ENCODE peak calls at places on chromosomes 4 and X, in eight cellular contexts. W, Y, M, E, T, D, H and X are unnamed samples.

GRCh38 chr4:15006416-15007024 is 4.2 kb downstream of the CPEB2 start:
- DNase-seq in W (no peak), Y (peak), M (no peak), E (no peak), T (no peak), D (no peak), H (no peak), X (no peak)

GRCh38 chr4:146330392-146330791 is 116.1 kb downstream of the REELD1 start:
- DNase-seq in W (no peak), Y (peak), M (no peak), E (no peak), T (no peak), D (no peak), H (no peak), X (no peak)

GRCh38 chr4:42653606-42654560 is 3.0 kb downstream of the ATP8A1 start:
- DNase-seq in W (no peak), Y (no peak), M (no peak), E (no peak), T (no peak), D (no peak), H (no peak), X (no peak)

GRCh38 chr4:57344296-57344695 is 234.1 kb upstream of the IGFBP7 start:
- DNase-seq in W (no peak), Y (peak), M (no peak), E (no peak), T (no peak), D (no peak), H (no peak), X (no peak)

GRCh38 chrX:124736553-124737240 is 390.3 kb downstream of the SH2D1A start:
- DNase-seq in W (no peak), Y (no peak), M (peak), E (peak), T (peak), D (no peak), H (no peak), X (no peak)

GRCh38 chr4:8917321-8917811 is 45.7 kb upstream of the HMX1 start:
- DNase-seq in W (no peak), Y (no peak), M (no peak), E (no peak), T (no peak), D (no peak), H (no peak), X (no peak)

GRCh38 chrX:38409289-38409688 is 56.9 kb downstream of the OTC start:
- DNase-seq in W (no peak), Y (peak), M (no peak), E (no peak), T (no peak), D (no peak), H (no peak), X (no peak)

GRCh38 chrX:24371391-24371972 is 11.0 kb downstream of the SUPT20HL1 start:
- DNase-seq in W (no peak), Y (peak), M (peak), E (peak), T (peak), D (peak), H (no peak), X (peak)

GRCh38 chrX:151396042-151396826 is 772 bp upstream of the VMA21 start:
- DNase-seq in W (peak), Y (peak), M (no peak), E (no peak), T (peak), D (peak), H (no peak), X (no peak)

GRCh38 chrX:40922307-40922706 is 162.9 kb upstream of the USP9X start:
- DNase-seq in W (no peak), Y (peak), M (peak), E (no peak), T (no peak), D (no peak), H (no peak), X (peak)

GRCh38 chr4:124684301-124684700 is 28.2 kb downstream of the ANKRD50 start:
- DNase-seq in W (no peak), Y (no peak), M (no peak), E (no peak), T (no peak), D (no peak), H (no peak), X (no peak)

GRCh38 chr4:64353904-64354303 is 55.3 kb downstream of the TECRL start:
- DNase-seq in W (no peak), Y (no peak), M (no peak), E (no peak), T (no peak), D (no peak), H (no peak), X (no peak)

GRCh38 chrX:33014086-33014485 is 197.3 kb downstream of the DMD start:
- DNase-seq in W (no peak), Y (no peak), M (no peak), E (no peak), T (no peak), D (no peak), H (no peak), X (no peak)

GRCh38 chr4:151218343-151218742 is 58.6 kb upstream of the PRSS48 start:
- DNase-seq in W (no peak), Y (peak), M (no peak), E (no peak), T (no peak), D (no peak), H (no peak), X (no peak)

GRCh38 chr4:156939801-156940200 is 31.8 kb downstream of the PDGFC start:
- DNase-seq in W (no peak), Y (no peak), M (no peak), E (no peak), T (no peak), D (no peak), H (no peak), X (no peak)

GRCh38 chrX:16444353-16444752 is 205.6 kb upstream of the S100G start:
- DNase-seq in W (peak), Y (peak), M (no peak), E (peak), T (no peak), D (no peak), H (no peak), X (no peak)

GRCh38 chr4:4388836-4389575 is 2.1 kb downstream of the NSG1 start:
- DNase-seq in W (no peak), Y (no peak), M (no peak), E (no peak), T (no peak), D (no peak), H (no peak), X (no peak)

GRCh38 chr4:79147251-79147650 is 178.6 kb downstream of the NAA11 start:
- DNase-seq in W (no peak), Y (no peak), M (no peak), E (no peak), T (no peak), D (no peak), H (no peak), X (no peak)

GRCh38 chrX:1167466-1167865 is 45.0 kb downstream of the CRLF2 start:
- DNase-seq in W (no peak), Y (no peak), M (no peak), E (no peak), T (no peak), D (no peak), H (no peak), X (no peak)

GRCh38 chr4:82801910-82802521 is 3.4 kb upstream of the SCD5 start:
- DNase-seq in W (no peak), Y (peak), M (peak), E (peak), T (no peak), D (no peak), H (no peak), X (peak)

GRCh38 chr4:40811886-40812857 is 62.4 kb downstream of the NSUN7 start:
- DNase-seq in W (no peak), Y (peak), M (no peak), E (no peak), T (no peak), D (no peak), H (no peak), X (no peak)

GRCh38 chrX:85004255-85004654 is 578 bp downstream of the APOOL start:
- DNase-seq in W (no peak), Y (no peak), M (peak), E (no peak), T (no peak), D (no peak), H (no peak), X (no peak)

GRCh38 chr4:53653484-53654053 is 62.3 kb upstream of the LNX1 start:
- DNase-seq in W (peak), Y (peak), M (peak), E (no peak), T (no peak), D (no peak), H (no peak), X (peak)

GRCh38 chr4:53586121-53586816 is 5.0 kb downstream of the LNX1 start:
- DNase-seq in W (no peak), Y (peak), M (no peak), E (no peak), T (no peak), D (no peak), H (no peak), X (no peak)

GRCh38 chr4:140213736-140214135 is 59.8 kb upstream of the MAML3 start:
- DNase-seq in W (no peak), Y (peak), M (no peak), E (no peak), T (no peak), D (no peak), H (no peak), X (no peak)

GRCh38 chr4:13445841-13446790 is 38.0 kb downstream of the RAB28 start:
- DNase-seq in W (no peak), Y (no peak), M (no peak), E (peak), T (no peak), D (no peak), H (no peak), X (no peak)

GRCh38 chr4:8689741-8690140 is 97.2 kb downstream of the CPZ start:
- DNase-seq in W (no peak), Y (no peak), M (no peak), E (no peak), T (no peak), D (no peak), H (no peak), X (no peak)

GRCh38 chr4:72418458-72418857 is 150.6 kb downstream of the ADAMTS3 start:
- DNase-seq in W (peak), Y (peak), M (no peak), E (no peak), T (no peak), D (no peak), H (no peak), X (peak)

GRCh38 chr4:119286377-119287002 is 35.4 kb downstream of the FABP2 start:
- DNase-seq in W (no peak), Y (peak), M (peak), E (no peak), T (no peak), D (no peak), H (no peak), X (no peak)

GRCh38 chrX:140817943-140818342 is 108.4 kb downstream of the LINC00632 start:
- DNase-seq in W (no peak), Y (peak), M (no peak), E (no peak), T (no peak), D (no peak), H (no peak), X (no peak)

GRCh38 chrX:125577479-125577878 is 257.8 kb downstream of the TEX13C start:
- DNase-seq in W (no peak), Y (no peak), M (no peak), E (no peak), T (no peak), D (no peak), H (no peak), X (no peak)

GRCh38 chrX:37380920-37381319 is 31.8 kb downstream of the PRRG1 start:
- DNase-seq in W (peak), Y (peak), M (peak), E (no peak), T (no peak), D (no peak), H (no peak), X (no peak)

GRCh38 chr4:154807042-154807630 is 26.1 kb downstream of the RBM46 start:
- DNase-seq in W (no peak), Y (peak), M (no peak), E (no peak), T (no peak), D (no peak), H (no peak), X (peak)

GRCh38 chr4:22315643-22316042 is 200.2 kb downstream of the ADGRA3 start:
- DNase-seq in W (no peak), Y (peak), M (no peak), E (no peak), T (no peak), D (no peak), H (no peak), X (no peak)

GRCh38 chr4:162793004-162793403 is 373.7 kb downstream of the NAF1 start:
- DNase-seq in W (no peak), Y (no peak), M (no peak), E (no peak), T (no peak), D (no peak), H (no peak), X (no peak)

GRCh38 chrX:28659269-28659668 is 72.0 kb downstream of the IL1RAPL1 start:
- DNase-seq in W (peak), Y (no peak), M (no peak), E (no peak), T (no peak), D (no peak), H (no peak), X (no peak)

GRCh38 chrX:120791013-120791643 is 84.5 kb downstream of the CT47B1 start:
- DNase-seq in W (no peak), Y (peak), M (peak), E (no peak), T (no peak), D (no peak), H (no peak), X (no peak)

GRCh38 chrX:72123471-72124185 is 8.1 kb downstream of the RTL5 start:
- DNase-seq in W (no peak), Y (peak), M (no peak), E (no peak), T (no peak), D (no peak), H (no peak), X (no peak)